ENCODE peak calls at places on chromosome 19, in five cellular contexts. O is fibroblast of mammary gland, M is mucosa of descending colon, I is fibroblast of lung, Q is fibroblast of pulmonary artery. Z is an unnamed sample.

GRCh38 chr19:55289117-55289796 is 5.5 kb downstream of the BRSK1 start:
- DNase-seq in O (peak), M (no peak), I (no peak), Q (no peak), Z (no peak)

GRCh38 chr19:50542825-50543428 is 25.3 kb downstream of the LRRC4B start:
- DNase-seq in O (no peak), M (no peak), I (no peak), Q (no peak), Z (no peak)

GRCh38 chr19:8088752-8089663 is 36.4 kb downstream of the CCL25 start:
- DNase-seq in O (no peak), M (no peak), I (no peak), Q (no peak), Z (no peak)

GRCh38 chr19:47691090-47691489 is 22.1 kb upstream of the EHD2 start:
- DNase-seq in O (no peak), M (no peak), I (no peak), Q (no peak), Z (no peak)

GRCh38 chr19:14405380-14405757 is 13.8 kb downstream of the DDX39A start:
- DNase-seq in O (no peak), M (no peak), I (no peak), Q (no peak), Z (no peak)

GRCh38 chr19:3135961-3136683 is at the start of gene GNA15:
- DNase-seq in O (no peak), M (peak), I (no peak), Q (no peak), Z (no peak)

GRCh38 chr19:3483226-3483628 is at the start of gene SMIM44:
- DNase-seq in O (no peak), M (peak), I (no peak), Q (no peak), Z (no peak)

GRCh38 chr19:2113436-2114211 is 16.9 kb downstream of the IZUMO4 start:
- DNase-seq in O (peak), M (no peak), I (peak), Q (peak), Z (peak)

GRCh38 chr19:44848036-44848804 is 2.1 kb downstream of the NECTIN2 start:
- DNase-seq in O (peak), M (peak), I (peak), Q (peak), Z (peak)

GRCh38 chr19:47095707-47096704 is 17.6 kb downstream of the ZC3H4 start:
- DNase-seq in O (peak), M (peak), I (peak), Q (no peak), Z (peak)

GRCh38 chr19:1094655-1094977 is 559 bp downstream of the POLR2E start:
- DNase-seq in O (no peak), M (no peak), I (no peak), Q (no peak), Z (no peak)

GRCh38 chr19:23792784-23793183 is 34.1 kb upstream of the ZNF681 start:
- DNase-seq in O (no peak), M (no peak), I (no peak), Q (no peak), Z (no peak)

GRCh38 chr19:28602675-28603298 is 610.2 kb downstream of the UQCRFS1 start:
- DNase-seq in O (no peak), M (no peak), I (no peak), Q (no peak), Z (no peak)

GRCh38 chr19:35487821-35488220 is 2.4 kb downstream of the KRTDAP start:
- DNase-seq in O (no peak), M (no peak), I (no peak), Q (no peak), Z (no peak)

GRCh38 chr19:43768273-43769050 is 12.3 kb downstream of the KCNN4 start:
- DNase-seq in O (peak), M (peak), I (no peak), Q (no peak), Z (no peak)

GRCh38 chr19:18629166-18630088 is 7.4 kb upstream of the KLHL26 start:
- DNase-seq in O (peak), M (no peak), I (no peak), Q (peak), Z (no peak)

GRCh38 chr19:15298847-15299567 is 33.3 kb downstream of the BRD4 start:
- DNase-seq in O (no peak), M (no peak), I (no peak), Q (no peak), Z (no peak)

GRCh38 chr19:47720669-47721068 is 7.4 kb downstream of the EHD2 start:
- DNase-seq in O (no peak), M (no peak), I (no peak), Q (no peak), Z (no peak)

GRCh38 chr19:41930926-41931592 is 2.8 kb upstream of the ERFL start:
- DNase-seq in O (no peak), M (no peak), I (no peak), Q (no peak), Z (no peak)

GRCh38 chr19:39111593-39112199 is 13.9 kb upstream of the PAK4 start:
- DNase-seq in O (no peak), M (peak), I (no peak), Q (no peak), Z (no peak)

GRCh38 chr19:11649941-11650340 is 52.7 kb downstream of the ZNF627 start:
- DNase-seq in O (peak), M (no peak), I (no peak), Q (no peak), Z (no peak)

GRCh38 chr19:2168619-2169424 is 5.1 kb downstream of the DOT1L start:
- DNase-seq in O (peak), M (peak), I (peak), Q (peak), Z (peak)

GRCh38 chr19:372306-372890 is 27.8 kb upstream of the MIER2 start:
- DNase-seq in O (peak), M (peak), I (peak), Q (peak), Z (peak)

GRCh38 chr19:38478273-38478971 is 44.9 kb downstream of the RYR1 start:
- DNase-seq in O (peak), M (no peak), I (no peak), Q (peak), Z (no peak)

GRCh38 chr19:23698711-23699520 is 11.9 kb upstream of the ZNF675 start:
- DNase-seq in O (no peak), M (peak), I (no peak), Q (no peak), Z (no peak)

GRCh38 chr19:11570039-11570462 is 7.4 kb downstream of the ACP5 start:
- DNase-seq in O (no peak), M (no peak), I (no peak), Q (no peak), Z (no peak)

GRCh38 chr19:49340069-49340864 is 5.1 kb downstream of the CD37 start:
- DNase-seq in O (no peak), M (peak), I (no peak), Q (no peak), Z (no peak)

GRCh38 chr19:47240996-47241918 is 10.3 kb upstream of the BBC3 start:
- DNase-seq in O (peak), M (peak), I (peak), Q (peak), Z (peak)

GRCh38 chr19:1990230-1991017 is 25.1 kb downstream of the BTBD2 start:
- DNase-seq in O (no peak), M (no peak), I (no peak), Q (no peak), Z (no peak)

GRCh38 chr19:18833849-18834643 is 2.3 kb downstream of the UPF1 start:
- DNase-seq in O (peak), M (peak), I (no peak), Q (no peak), Z (no peak)

GRCh38 chr19:20247016-20247683 is 80.1 kb downstream of the ZNF486 start:
- DNase-seq in O (peak), M (peak), I (peak), Q (peak), Z (no peak)

GRCh38 chr19:2722541-2723344 is 1.6 kb upstream of the DIRAS1 start:
- DNase-seq in O (peak), M (no peak), I (peak), Q (peak), Z (peak)

GRCh38 chr19:6724631-6725185 is 4.3 kb upstream of the C3 start:
- DNase-seq in O (no peak), M (no peak), I (no peak), Q (no peak), Z (no peak)
- H3K4me3 ChIP-seq in O (no peak), M (no peak), I (no peak), Q (no peak), Z (no peak)

DNA sequence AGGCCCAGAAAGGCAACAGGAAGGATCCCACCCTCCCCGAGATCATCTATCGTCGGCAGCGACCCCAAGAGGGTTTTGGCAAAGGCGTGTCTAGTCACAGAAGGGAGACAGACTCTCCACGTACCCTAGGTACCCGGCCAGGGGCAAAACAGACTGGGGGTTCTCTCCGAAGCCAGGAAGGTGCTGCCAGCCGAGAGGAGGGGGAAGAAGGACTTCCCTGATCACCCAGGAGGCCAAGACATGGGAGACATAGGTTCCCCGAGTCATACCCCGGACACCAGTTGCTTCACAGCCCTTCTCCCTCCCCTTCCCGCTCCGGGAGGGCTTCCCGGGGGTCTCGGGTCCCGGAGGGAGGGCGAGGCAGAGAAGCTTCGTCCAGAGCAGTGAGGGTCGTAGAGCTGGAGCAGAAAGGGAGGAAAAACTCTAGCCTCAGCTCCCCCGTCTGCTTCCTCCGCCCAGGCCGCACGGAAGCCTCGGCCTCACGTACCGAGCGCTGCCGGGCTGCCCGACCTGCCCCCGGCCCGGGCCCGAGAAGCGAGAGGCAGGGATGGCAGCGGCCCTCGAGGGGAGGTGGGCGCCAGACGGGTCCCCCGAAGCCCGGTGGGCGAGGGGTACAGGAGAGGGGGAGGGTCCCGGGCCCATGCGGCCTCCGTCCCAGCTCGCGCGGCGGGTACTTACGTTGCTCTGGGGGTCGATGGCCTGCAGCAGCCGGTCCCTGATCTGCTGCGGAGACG is 643 bp downstream of the MED26 start:
- DNase-seq in O (no peak), M (peak), I (no peak), Q (no peak), Z (no peak)
- TF ChIP-seq CTCF in O (no peak), M (no peak), I (no peak), Q (no peak), Z (no peak)

GRCh38 chr19:4510435-4511255 is 7.6 kb downstream of the PLIN4 start:
- DNase-seq in O (no peak), M (no peak), I (no peak), Q (no peak), Z (no peak)

GRCh38 chr19:4512070-4512469 is 6.2 kb downstream of the PLIN4 start:
- DNase-seq in O (no peak), M (no peak), I (no peak), Q (no peak), Z (no peak)

GRCh38 chr19:4511300-4512054 is 6.8 kb downstream of the PLIN4 start:
- DNase-seq in O (no peak), M (no peak), I (no peak), Q (no peak), Z (no peak)

GRCh38 chr19:4515732-4516131 is 2.6 kb downstream of the PLIN4 start:
- DNase-seq in O (no peak), M (no peak), I (no peak), Q (no peak), Z (no peak)

GRCh38 chr19:4513248-4513647 is 5.0 kb downstream of the PLIN4 start:
- DNase-seq in O (no peak), M (no peak), I (no peak), Q (no peak), Z (no peak)
- H3K4me3 ChIP-seq in O (no peak), M (no peak), I (no peak), Q (no peak), Z (no peak)

GRCh38 chr19:30387311-30388115 is 15.3 kb downstream of the ZNF536 start:
- DNase-seq in O (no peak), M (no peak), I (no peak), Q (no peak), Z (no peak)
- TF ChIP-seq CTCF in O (no peak), M (no peak), I (no peak), Q (no peak), Z (no peak)